ENCODE peak calls at places on chromosomes 4 and X, in eight cellular contexts. One of them, this sample, is unnamed.

GRCh38 chr4:99077177-99077576 is 11.4 kb downstream of the ADH5 start:
- DNase-seq in foreskin fibroblast: no peak
- DNase-seq in ovary: no peak
- DNase-seq in GM13977: no peak
- DNase-seq in hepatocyte: no peak
- DNase-seq in fibroblast of lung: no peak
- DNase-seq in heart right ventricle: no peak
- DNase-seq in nephron progenitor cell: no peak
- DNase-seq in this sample: no peak

GRCh38 chrX:154714925-154715324 is 36.0 kb downstream of the GAB3 start:
- DNase-seq in foreskin fibroblast: peak
- DNase-seq in ovary: peak
- DNase-seq in GM13977: peak
- DNase-seq in hepatocyte: peak
- DNase-seq in fibroblast of lung: peak
- DNase-seq in heart right ventricle: no peak
- DNase-seq in nephron progenitor cell: peak
- DNase-seq in this sample: peak

GRCh38 chr4:150582881-150583286 is 933 bp downstream of the MAB21L2 start:
- DNase-seq in foreskin fibroblast: no peak
- DNase-seq in ovary: no peak
- DNase-seq in GM13977: no peak
- DNase-seq in hepatocyte: peak
- DNase-seq in fibroblast of lung: peak
- DNase-seq in heart right ventricle: peak
- DNase-seq in nephron progenitor cell: peak
- DNase-seq in this sample: no peak

GRCh38 chrX:136600059-136600458 is 47.9 kb upstream of the CD40LG start:
- DNase-seq in foreskin fibroblast: no peak
- DNase-seq in ovary: no peak
- DNase-seq in GM13977: no peak
- DNase-seq in hepatocyte: no peak
- DNase-seq in fibroblast of lung: no peak
- DNase-seq in heart right ventricle: no peak
- DNase-seq in nephron progenitor cell: no peak
- DNase-seq in this sample: no peak

GRCh38 chrX:1918780-1919179 is 303.9 kb downstream of the ASMT start:
- DNase-seq in foreskin fibroblast: no peak
- DNase-seq in ovary: no peak
- DNase-seq in GM13977: no peak
- DNase-seq in hepatocyte: no peak
- DNase-seq in fibroblast of lung: no peak
- DNase-seq in heart right ventricle: no peak
- DNase-seq in nephron progenitor cell: no peak
- DNase-seq in this sample: no peak

GRCh38 chr4:1797861-1798529 is 4.9 kb downstream of the FGFR3 start:
- DNase-seq in foreskin fibroblast: no peak
- DNase-seq in ovary: no peak
- DNase-seq in GM13977: no peak
- DNase-seq in hepatocyte: peak
- DNase-seq in fibroblast of lung: no peak
- DNase-seq in heart right ventricle: no peak
- DNase-seq in nephron progenitor cell: no peak
- DNase-seq in this sample: no peak

GRCh38 chr4:128782875-128783614 is 26.5 kb upstream of the JADE1 start:
- DNase-seq in foreskin fibroblast: peak
- DNase-seq in ovary: no peak
- DNase-seq in GM13977: no peak
- DNase-seq in hepatocyte: no peak
- DNase-seq in fibroblast of lung: no peak
- DNase-seq in heart right ventricle: no peak
- DNase-seq in nephron progenitor cell: no peak
- DNase-seq in this sample: no peak

GRCh38 chrX:123184858-123185251 is 777 bp downstream of the GRIA3 start:
- DNase-seq in foreskin fibroblast: peak
- DNase-seq in ovary: peak
- DNase-seq in GM13977: no peak
- DNase-seq in hepatocyte: peak
- DNase-seq in fibroblast of lung: no peak
- DNase-seq in heart right ventricle: no peak
- DNase-seq in nephron progenitor cell: peak
- DNase-seq in this sample: no peak

GRCh38 chr4:109432676-109433075 is 939 bp upstream of the SEC24B start:
- DNase-seq in foreskin fibroblast: peak
- DNase-seq in ovary: no peak
- DNase-seq in GM13977: no peak
- DNase-seq in hepatocyte: peak
- DNase-seq in fibroblast of lung: peak
- DNase-seq in heart right ventricle: no peak
- DNase-seq in nephron progenitor cell: no peak
- DNase-seq in this sample: no peak

GRCh38 chrX:141314441-141314840 is 72.1 kb upstream of the SPANXC start:
- DNase-seq in foreskin fibroblast: no peak
- DNase-seq in ovary: no peak
- DNase-seq in GM13977: no peak
- DNase-seq in hepatocyte: no peak
- DNase-seq in fibroblast of lung: peak
- DNase-seq in heart right ventricle: no peak
- DNase-seq in nephron progenitor cell: no peak
- DNase-seq in this sample: no peak

GRCh38 chr4:76589872-76590846 is 155.1 kb downstream of the SHROOM3 start:
- DNase-seq in foreskin fibroblast: peak
- DNase-seq in ovary: peak
- DNase-seq in GM13977: no peak
- DNase-seq in hepatocyte: peak
- DNase-seq in fibroblast of lung: peak
- DNase-seq in heart right ventricle: peak
- DNase-seq in nephron progenitor cell: peak
- DNase-seq in this sample: no peak

GRCh38 chr4:56468097-56468422 is 643 bp downstream of the SRP72 start:
- DNase-seq in foreskin fibroblast: peak
- DNase-seq in ovary: no peak
- DNase-seq in GM13977: no peak
- DNase-seq in hepatocyte: peak
- DNase-seq in fibroblast of lung: peak
- DNase-seq in heart right ventricle: no peak
- DNase-seq in nephron progenitor cell: peak
- DNase-seq in this sample: no peak

GRCh38 chr4:17781831-17782287 is 438 bp upstream of the FAM184B start:
- DNase-seq in foreskin fibroblast: peak
- DNase-seq in ovary: no peak
- DNase-seq in GM13977: no peak
- DNase-seq in hepatocyte: no peak
- DNase-seq in fibroblast of lung: no peak
- DNase-seq in heart right ventricle: no peak
- DNase-seq in nephron progenitor cell: no peak
- DNase-seq in this sample: no peak

GRCh38 chr4:121597346-121597934 is 99.3 kb downstream of the ANXA5 start:
- DNase-seq in foreskin fibroblast: peak
- DNase-seq in ovary: no peak
- DNase-seq in GM13977: peak
- DNase-seq in hepatocyte: no peak
- DNase-seq in fibroblast of lung: no peak
- DNase-seq in heart right ventricle: no peak
- DNase-seq in nephron progenitor cell: no peak
- DNase-seq in this sample: peak

GRCh38 chrX:64198046-64198445 is 7.5 kb downstream of the AMER1 start:
- DNase-seq in foreskin fibroblast: peak
- DNase-seq in ovary: no peak
- DNase-seq in GM13977: no peak
- DNase-seq in hepatocyte: no peak
- DNase-seq in fibroblast of lung: no peak
- DNase-seq in heart right ventricle: no peak
- DNase-seq in nephron progenitor cell: no peak
- DNase-seq in this sample: no peak

GRCh38 chrX:69149466-69150293 is 15.6 kb downstream of the PJA1 start:
- DNase-seq in foreskin fibroblast: no peak
- DNase-seq in ovary: no peak
- DNase-seq in GM13977: no peak
- DNase-seq in hepatocyte: no peak
- DNase-seq in fibroblast of lung: no peak
- DNase-seq in heart right ventricle: no peak
- DNase-seq in nephron progenitor cell: peak
- DNase-seq in this sample: no peak

GRCh38 chr4:1523033-1523432 is 116.8 kb upstream of the NKX1-1 start:
- DNase-seq in foreskin fibroblast: no peak
- DNase-seq in ovary: no peak
- DNase-seq in GM13977: no peak
- DNase-seq in hepatocyte: no peak
- DNase-seq in fibroblast of lung: no peak
- DNase-seq in heart right ventricle: peak
- DNase-seq in nephron progenitor cell: no peak
- DNase-seq in this sample: no peak

GRCh38 chrX:50157545-50158125 is 43.2 kb downstream of the AKAP4 start:
- DNase-seq in foreskin fibroblast: peak
- DNase-seq in ovary: peak
- DNase-seq in GM13977: no peak
- DNase-seq in hepatocyte: no peak
- DNase-seq in fibroblast of lung: peak
- DNase-seq in heart right ventricle: no peak
- DNase-seq in nephron progenitor cell: no peak
- DNase-seq in this sample: no peak

GRCh38 chrX:150942958-150943594 is 40.1 kb upstream of the HMGB3 start:
- DNase-seq in foreskin fibroblast: no peak
- DNase-seq in ovary: no peak
- DNase-seq in GM13977: no peak
- DNase-seq in hepatocyte: no peak
- DNase-seq in fibroblast of lung: no peak
- DNase-seq in heart right ventricle: no peak
- DNase-seq in nephron progenitor cell: no peak
- DNase-seq in this sample: no peak

GRCh38 chr4:81084624-81085023 is 54.1 kb downstream of the BMP3 start:
- DNase-seq in foreskin fibroblast: peak
- DNase-seq in ovary: no peak
- DNase-seq in GM13977: no peak
- DNase-seq in hepatocyte: no peak
- DNase-seq in fibroblast of lung: peak
- DNase-seq in heart right ventricle: no peak
- DNase-seq in nephron progenitor cell: peak
- DNase-seq in this sample: no peak

GRCh38 chr4:81085291-81085690 is 54.8 kb downstream of the BMP3 start:
- DNase-seq in foreskin fibroblast: peak
- DNase-seq in ovary: no peak
- DNase-seq in GM13977: no peak
- DNase-seq in hepatocyte: no peak
- DNase-seq in fibroblast of lung: peak
- DNase-seq in heart right ventricle: no peak
- DNase-seq in nephron progenitor cell: no peak
- DNase-seq in this sample: no peak

GRCh38 chr4:81081156-81081555 is 50.6 kb downstream of the BMP3 start:
- DNase-seq in foreskin fibroblast: no peak
- DNase-seq in ovary: no peak
- DNase-seq in GM13977: no peak
- DNase-seq in hepatocyte: no peak
- DNase-seq in fibroblast of lung: no peak
- DNase-seq in heart right ventricle: no peak
- DNase-seq in nephron progenitor cell: no peak
- DNase-seq in this sample: no peak

GRCh38 chr4:81085979-81086378 is 55.5 kb downstream of the BMP3 start:
- DNase-seq in foreskin fibroblast: no peak
- DNase-seq in ovary: no peak
- DNase-seq in GM13977: no peak
- DNase-seq in hepatocyte: no peak
- DNase-seq in fibroblast of lung: no peak
- DNase-seq in heart right ventricle: no peak
- DNase-seq in nephron progenitor cell: no peak
- DNase-seq in this sample: no peak

DNA sequence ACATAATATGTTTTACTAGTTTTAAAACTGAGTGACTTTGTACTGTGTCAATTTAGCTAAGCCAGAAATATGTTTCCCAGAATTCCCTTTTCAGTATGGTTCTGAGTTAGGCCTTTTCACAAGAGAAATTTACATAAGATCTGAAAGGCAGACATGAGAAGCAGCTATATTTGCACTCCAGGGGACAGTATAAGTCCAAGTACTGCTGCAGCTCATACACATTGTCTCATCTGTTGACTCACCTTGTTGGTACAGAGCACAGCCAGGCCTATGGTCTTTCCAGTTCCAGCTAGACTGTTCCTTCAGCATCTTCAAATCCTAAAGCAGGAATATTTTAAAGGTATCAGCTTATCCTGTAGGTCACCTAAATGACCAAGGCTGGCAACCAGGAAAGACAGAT is 53.5 kb downstream of the BMP3 start:
- DNase-seq in foreskin fibroblast: peak
- DNase-seq in ovary: no peak
- DNase-seq in GM13977: no peak
- DNase-seq in hepatocyte: peak
- DNase-seq in fibroblast of lung: peak
- DNase-seq in heart right ventricle: no peak
- DNase-seq in nephron progenitor cell: no peak
- DNase-seq in this sample: no peak
- TF ChIP-seq CTCF in foreskin fibroblast: peak
- TF ChIP-seq CTCF in ovary: no peak
- TF ChIP-seq CTCF in GM13977: no peak
- TF ChIP-seq CTCF in hepatocyte: no peak
- TF ChIP-seq CTCF in fibroblast of lung: peak
- TF ChIP-seq CTCF in heart right ventricle: no peak
- TF ChIP-seq CTCF in nephron progenitor cell: no peak
- TF ChIP-seq CTCF in this sample: no peak

GRCh38 chr4:10006604-10007435 is 14.5 kb downstream of the SLC2A9 start:
- DNase-seq in foreskin fibroblast: no peak
- DNase-seq in ovary: peak
- DNase-seq in GM13977: no peak
- DNase-seq in hepatocyte: peak
- DNase-seq in fibroblast of lung: no peak
- DNase-seq in heart right ventricle: no peak
- DNase-seq in nephron progenitor cell: no peak
- DNase-seq in this sample: peak
- TF ChIP-seq CTCF in foreskin fibroblast: no peak
- TF ChIP-seq CTCF in ovary: no peak
- TF ChIP-seq CTCF in GM13977: no peak
- TF ChIP-seq CTCF in hepatocyte: no peak
- TF ChIP-seq CTCF in fibroblast of lung: no peak
- TF ChIP-seq CTCF in heart right ventricle: no peak
- TF ChIP-seq CTCF in nephron progenitor cell: no peak
- TF ChIP-seq CTCF in this sample: no peak

DNA sequence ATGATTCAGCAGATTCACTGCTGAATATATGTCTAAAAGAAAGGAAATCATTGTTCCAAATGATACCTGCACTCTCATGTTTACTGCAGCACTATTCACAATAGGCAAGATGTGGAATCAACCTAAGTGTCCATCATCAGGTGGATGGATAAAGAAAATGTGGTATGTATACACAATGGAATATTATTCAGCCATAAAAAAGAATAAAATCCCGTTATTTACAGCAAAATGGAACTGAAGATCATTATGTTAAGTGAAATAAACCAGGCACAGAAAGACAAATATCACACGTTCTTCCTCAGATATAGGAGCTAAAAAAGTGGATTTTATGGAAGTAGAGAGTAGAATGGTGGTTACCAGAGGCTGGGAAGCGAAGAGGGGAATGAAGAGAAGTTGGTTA is 130.4 kb downstream of the STIM2 start:
- DNase-seq in foreskin fibroblast: no peak
- DNase-seq in ovary: no peak
- DNase-seq in GM13977: no peak
- DNase-seq in hepatocyte: no peak
- DNase-seq in fibroblast of lung: no peak
- DNase-seq in heart right ventricle: no peak
- DNase-seq in nephron progenitor cell: no peak
- DNase-seq in this sample: no peak
- TF ChIP-seq CTCF in foreskin fibroblast: no peak
- TF ChIP-seq CTCF in ovary: no peak
- TF ChIP-seq CTCF in GM13977: no peak
- TF ChIP-seq CTCF in hepatocyte: no peak
- TF ChIP-seq CTCF in fibroblast of lung: no peak
- TF ChIP-seq CTCF in heart right ventricle: no peak
- TF ChIP-seq CTCF in nephron progenitor cell: no peak
- TF ChIP-seq CTCF in this sample: no peak

GRCh38 chr4:94127707-94128328 is 79.8 kb upstream of the SMARCAD1 start:
- DNase-seq in foreskin fibroblast: peak
- DNase-seq in ovary: no peak
- DNase-seq in GM13977: peak
- DNase-seq in hepatocyte: peak
- DNase-seq in fibroblast of lung: peak
- DNase-seq in heart right ventricle: no peak
- DNase-seq in nephron progenitor cell: no peak
- DNase-seq in this sample: no peak
- TF ChIP-seq CTCF in foreskin fibroblast: peak
- TF ChIP-seq CTCF in ovary: no peak
- TF ChIP-seq CTCF in GM13977: peak
- TF ChIP-seq CTCF in hepatocyte: peak
- TF ChIP-seq CTCF in fibroblast of lung: peak
- TF ChIP-seq CTCF in heart right ventricle: peak
- TF ChIP-seq CTCF in nephron progenitor cell: peak
- TF ChIP-seq CTCF in this sample: peak

This sample was measured in activated CD8-positive, alpha-beta T cell treated with anti-CD3 and anti-CD28 coated beads for 36 hours.